ENCODE peak calls at places on chromosomes 16 and 17, in five cellular contexts. One of them, this sample, is unnamed.

GRCh38 chr17:17380156-17380925 is 77.2 kb downstream of the NT5M start:
- DNase-seq in ovary: no peak
- DNase-seq in ACHN: no peak
- DNase-seq in gastrocnemius medialis: no peak
- DNase-seq in NCI-H2081: no peak
- DNase-seq in this sample: no peak

GRCh38 chr17:45316271-45317112 is at the start of gene MAP3K14:
- DNase-seq in ovary: peak; percentile 86
- DNase-seq in ACHN: peak; percentile 64
- DNase-seq in gastrocnemius medialis: peak; percentile 83
- DNase-seq in NCI-H2081: peak; percentile 82
- DNase-seq in this sample: no peak

GRCh38 chr16:61324044-61324443 is 712.2 kb downstream of the CDH8 start:
- DNase-seq in ovary: no peak
- DNase-seq in ACHN: no peak
- DNase-seq in gastrocnemius medialis: no peak
- DNase-seq in NCI-H2081: peak; percentile 88
- DNase-seq in this sample: no peak

GRCh38 chr17:49741009-49741691 is 22.8 kb downstream of the FAM117A start:
- DNase-seq in ovary: no peak
- DNase-seq in ACHN: no peak
- DNase-seq in gastrocnemius medialis: no peak
- DNase-seq in NCI-H2081: no peak
- DNase-seq in this sample: no peak

GRCh38 chr16:17224859-17225258 is 245.9 kb downstream of the XYLT1 start:
- DNase-seq in ovary: peak; percentile 65
- DNase-seq in ACHN: no peak
- DNase-seq in gastrocnemius medialis: peak; percentile 75
- DNase-seq in NCI-H2081: no peak
- DNase-seq in this sample: peak; percentile 81

GRCh38 chr17:14098246-14098645 is 28.9 kb downstream of the COX10 start:
- DNase-seq in ovary: no peak
- DNase-seq in ACHN: no peak
- DNase-seq in gastrocnemius medialis: no peak
- DNase-seq in NCI-H2081: no peak
- DNase-seq in this sample: no peak

GRCh38 chr17:74274703-74275340 is 788 bp downstream of the DNAI2 start:
- DNase-seq in ovary: no peak
- DNase-seq in ACHN: no peak
- DNase-seq in gastrocnemius medialis: no peak
- DNase-seq in NCI-H2081: no peak
- DNase-seq in this sample: no peak

GRCh38 chr17:45759761-45760160 is 24.4 kb upstream of the CRHR1 start:
- DNase-seq in ovary: no peak
- DNase-seq in ACHN: no peak
- DNase-seq in gastrocnemius medialis: no peak
- DNase-seq in NCI-H2081: no peak
- DNase-seq in this sample: no peak

GRCh38 chr17:65918450-65918849 is 273.5 kb downstream of the CEP112 start:
- DNase-seq in ovary: no peak
- DNase-seq in ACHN: no peak
- DNase-seq in gastrocnemius medialis: no peak
- DNase-seq in NCI-H2081: no peak
- DNase-seq in this sample: no peak

GRCh38 chr17:12985431-12986285 is 32.2 kb downstream of the ELAC2 start:
- DNase-seq in ovary: no peak
- DNase-seq in ACHN: no peak
- DNase-seq in gastrocnemius medialis: no peak
- DNase-seq in NCI-H2081: no peak
- DNase-seq in this sample: no peak

GRCh38 chr16:89700649-89701424 is 668 bp downstream of the SPATA2L start:
- DNase-seq in ovary: peak; percentile 67
- DNase-seq in ACHN: peak; percentile 86
- DNase-seq in gastrocnemius medialis: peak; percentile 30
- DNase-seq in NCI-H2081: peak; percentile 68
- DNase-seq in this sample: no peak

GRCh38 chr17:81241648-81242420 is 2.7 kb downstream of the NDUFAF8 start:
- DNase-seq in ovary: peak; percentile 77
- DNase-seq in ACHN: peak; percentile 49
- DNase-seq in gastrocnemius medialis: peak; percentile 52
- DNase-seq in NCI-H2081: peak; percentile 46
- DNase-seq in this sample: no peak

GRCh38 chr17:29707212-29707571 is 84.5 kb upstream of the CORO6 start:
- DNase-seq in ovary: no peak
- DNase-seq in ACHN: no peak
- DNase-seq in gastrocnemius medialis: no peak
- DNase-seq in NCI-H2081: no peak
- DNase-seq in this sample: no peak

GRCh38 chr17:49506282-49506681 is 11.2 kb downstream of the NGFR start:
- DNase-seq in ovary: no peak
- DNase-seq in ACHN: no peak
- DNase-seq in gastrocnemius medialis: no peak
- DNase-seq in NCI-H2081: no peak
- DNase-seq in this sample: no peak

GRCh38 chr16:58940609-58941008 is 206.5 kb upstream of the GOT2 start:
- DNase-seq in ovary: no peak
- DNase-seq in ACHN: no peak
- DNase-seq in gastrocnemius medialis: no peak
- DNase-seq in NCI-H2081: no peak
- DNase-seq in this sample: no peak

GRCh38 chr16:55710466-55710865 is 54.7 kb downstream of the SLC6A2 start:
- DNase-seq in ovary: no peak
- DNase-seq in ACHN: no peak
- DNase-seq in gastrocnemius medialis: no peak
- DNase-seq in NCI-H2081: no peak
- DNase-seq in this sample: no peak

GRCh38 chr17:58315281-58315711 is 13.3 kb downstream of the TSPOAP1 start:
- DNase-seq in ovary: no peak
- DNase-seq in ACHN: no peak
- DNase-seq in gastrocnemius medialis: no peak
- DNase-seq in NCI-H2081: no peak
- DNase-seq in this sample: no peak

GRCh38 chr17:53420035-53420641 is 402.6 kb upstream of the KIF2B start:
- DNase-seq in ovary: no peak
- DNase-seq in ACHN: no peak
- DNase-seq in gastrocnemius medialis: no peak
- DNase-seq in NCI-H2081: no peak
- DNase-seq in this sample: no peak

GRCh38 chr16:1019234-1019933 is 37.8 kb downstream of the SOX8 start:
- DNase-seq in ovary: peak; percentile 47
- DNase-seq in ACHN: peak; percentile 54
- DNase-seq in gastrocnemius medialis: peak; percentile 28
- DNase-seq in NCI-H2081: no peak
- DNase-seq in this sample: peak; percentile 44

GRCh38 chr16:9854665-9855064 is 327.6 kb downstream of the GRIN2A start:
- DNase-seq in ovary: no peak
- DNase-seq in ACHN: no peak
- DNase-seq in gastrocnemius medialis: peak; percentile 81
- DNase-seq in NCI-H2081: no peak
- DNase-seq in this sample: peak; percentile 58

GRCh38 chr17:18984273-18985114 is 20.1 kb downstream of the FAM83G start:
- DNase-seq in ovary: no peak
- DNase-seq in ACHN: no peak
- DNase-seq in gastrocnemius medialis: no peak
- DNase-seq in NCI-H2081: no peak
- DNase-seq in this sample: no peak

GRCh38 chr16:60181542-60181941 is 1447.4 kb upstream of the GOT2 start:
- DNase-seq in ovary: no peak
- DNase-seq in ACHN: no peak
- DNase-seq in gastrocnemius medialis: no peak
- DNase-seq in NCI-H2081: no peak
- DNase-seq in this sample: no peak

GRCh38 chr17:1967092-1967662 is 58.0 kb downstream of the RTN4RL1 start:
- DNase-seq in ovary: no peak
- DNase-seq in ACHN: no peak
- DNase-seq in gastrocnemius medialis: no peak
- DNase-seq in NCI-H2081: peak; percentile 49
- DNase-seq in this sample: no peak

GRCh38 chr17:77736721-77737120 is 221.8 kb upstream of the TNRC6C start:
- DNase-seq in ovary: no peak
- DNase-seq in ACHN: no peak
- DNase-seq in gastrocnemius medialis: peak; percentile 33
- DNase-seq in NCI-H2081: no peak
- DNase-seq in this sample: no peak

GRCh38 chr17:3966720-3967363 is 2.6 kb upstream of the ATP2A3 start:
- DNase-seq in ovary: no peak
- DNase-seq in ACHN: no peak
- DNase-seq in gastrocnemius medialis: no peak
- DNase-seq in NCI-H2081: peak; percentile 17
- DNase-seq in this sample: no peak

GRCh38 chr17:66847704-66848103 is 12.8 kb downstream of the CACNG5 start:
- DNase-seq in ovary: no peak
- DNase-seq in ACHN: no peak
- DNase-seq in gastrocnemius medialis: no peak
- DNase-seq in NCI-H2081: no peak
- DNase-seq in this sample: no peak

GRCh38 chr16:88749358-88749757 is 35.7 kb downstream of the PIEZO1 start:
- DNase-seq in ovary: no peak
- DNase-seq in ACHN: no peak
- DNase-seq in gastrocnemius medialis: no peak
- DNase-seq in NCI-H2081: no peak
- DNase-seq in this sample: no peak

GRCh38 chr16:28910046-28911031 is 14.7 kb downstream of the RABEP2 start:
- DNase-seq in ovary: no peak
- DNase-seq in ACHN: no peak
- DNase-seq in gastrocnemius medialis: no peak
- DNase-seq in NCI-H2081: no peak
- DNase-seq in this sample: no peak

GRCh38 chr17:38327936-38328335 is 15.8 kb downstream of the GPR179 start:
- DNase-seq in ovary: no peak
- DNase-seq in ACHN: no peak
- DNase-seq in gastrocnemius medialis: no peak
- DNase-seq in NCI-H2081: no peak
- DNase-seq in this sample: no peak

GRCh38 chr16:19389246-19389645 is 28.4 kb upstream of the TMC5 start:
- DNase-seq in ovary: no peak
- DNase-seq in ACHN: peak; percentile 70
- DNase-seq in gastrocnemius medialis: no peak
- DNase-seq in NCI-H2081: peak; percentile 82
- DNase-seq in this sample: no peak

GRCh38 chr17:69669441-69670178 is 255.1 kb downstream of the MAP2K6 start:
- DNase-seq in ovary: no peak
- DNase-seq in ACHN: no peak
- DNase-seq in gastrocnemius medialis: no peak
- DNase-seq in NCI-H2081: no peak
- DNase-seq in this sample: no peak

GRCh38 chr17:44323359-44324091 is 1.1 kb downstream of the SLC25A39 start:
- DNase-seq in ovary: no peak
- DNase-seq in ACHN: no peak
- DNase-seq in gastrocnemius medialis: peak; percentile 12
- DNase-seq in NCI-H2081: no peak
- DNase-seq in this sample: no peak

This sample was measured in AG09319.